ENCODE peak calls at places on chromosomes 2 and 18, in eight cellular contexts. One of them, this sample, is unnamed.

GRCh38 chr2:14543284-14543683 is 89.2 kb upstream of the LRATD1 start:
- DNase-seq in astrocyte: peak
- DNase-seq in aorta: no peak
- DNase-seq in epithelial cell of prostate: no peak
- DNase-seq in pancreas: no peak
- DNase-seq in coronary artery: no peak
- DNase-seq in left ventricle myocardium inferior: no peak
- DNase-seq in effector memory CD4-positive, alpha-beta T cell: no peak
- DNase-seq in this sample: no peak

GRCh38 chr2:237268004-237268708 is 145.8 kb downstream of the COL6A3 start:
- DNase-seq in astrocyte: no peak
- DNase-seq in aorta: no peak
- DNase-seq in epithelial cell of prostate: no peak
- DNase-seq in pancreas: no peak
- DNase-seq in coronary artery: no peak
- DNase-seq in left ventricle myocardium inferior: no peak
- DNase-seq in effector memory CD4-positive, alpha-beta T cell: no peak
- DNase-seq in this sample: no peak

GRCh38 chr2:196131949-196132925 is 39.1 kb downstream of the STK17B start:
- DNase-seq in astrocyte: peak
- DNase-seq in aorta: no peak
- DNase-seq in epithelial cell of prostate: no peak
- DNase-seq in pancreas: no peak
- DNase-seq in coronary artery: no peak
- DNase-seq in left ventricle myocardium inferior: no peak
- DNase-seq in effector memory CD4-positive, alpha-beta T cell: peak
- DNase-seq in this sample: no peak

GRCh38 chr2:235692671-235693171 is 198.9 kb downstream of the AGAP1 start:
- DNase-seq in astrocyte: no peak
- DNase-seq in aorta: no peak
- DNase-seq in epithelial cell of prostate: no peak
- DNase-seq in pancreas: peak
- DNase-seq in coronary artery: no peak
- DNase-seq in left ventricle myocardium inferior: no peak
- DNase-seq in effector memory CD4-positive, alpha-beta T cell: no peak
- DNase-seq in this sample: peak

GRCh38 chr18:63213331-63213900 is 106.2 kb downstream of the BCL2 start:
- DNase-seq in astrocyte: no peak
- DNase-seq in aorta: no peak
- DNase-seq in epithelial cell of prostate: no peak
- DNase-seq in pancreas: no peak
- DNase-seq in coronary artery: no peak
- DNase-seq in left ventricle myocardium inferior: no peak
- DNase-seq in effector memory CD4-positive, alpha-beta T cell: no peak
- DNase-seq in this sample: no peak

GRCh38 chr2:113842919-113843736 is 46.8 kb upstream of the ACTR3 start:
- DNase-seq in astrocyte: peak
- DNase-seq in aorta: no peak
- DNase-seq in epithelial cell of prostate: peak
- DNase-seq in pancreas: no peak
- DNase-seq in coronary artery: no peak
- DNase-seq in left ventricle myocardium inferior: no peak
- DNase-seq in effector memory CD4-positive, alpha-beta T cell: no peak
- DNase-seq in this sample: no peak

GRCh38 chr2:164705412-164706167 is 84.3 kb upstream of the GRB14 start:
- DNase-seq in astrocyte: no peak
- DNase-seq in aorta: no peak
- DNase-seq in epithelial cell of prostate: no peak
- DNase-seq in pancreas: no peak
- DNase-seq in coronary artery: no peak
- DNase-seq in left ventricle myocardium inferior: no peak
- DNase-seq in effector memory CD4-positive, alpha-beta T cell: no peak
- DNase-seq in this sample: no peak

GRCh38 chr2:40400336-40400953 is 51.4 kb downstream of the SLC8A1 start:
- DNase-seq in astrocyte: no peak
- DNase-seq in aorta: no peak
- DNase-seq in epithelial cell of prostate: no peak
- DNase-seq in pancreas: no peak
- DNase-seq in coronary artery: no peak
- DNase-seq in left ventricle myocardium inferior: no peak
- DNase-seq in effector memory CD4-positive, alpha-beta T cell: no peak
- DNase-seq in this sample: no peak

GRCh38 chr2:221767106-221767878 is 195.2 kb upstream of the EPHA4 start:
- DNase-seq in astrocyte: no peak
- DNase-seq in aorta: no peak
- DNase-seq in epithelial cell of prostate: no peak
- DNase-seq in pancreas: no peak
- DNase-seq in coronary artery: no peak
- DNase-seq in left ventricle myocardium inferior: no peak
- DNase-seq in effector memory CD4-positive, alpha-beta T cell: no peak
- DNase-seq in this sample: no peak

GRCh38 chr2:118847447-118848172 is at the start of gene EN1:
- DNase-seq in astrocyte: peak
- DNase-seq in aorta: no peak
- DNase-seq in epithelial cell of prostate: no peak
- DNase-seq in pancreas: peak
- DNase-seq in coronary artery: no peak
- DNase-seq in left ventricle myocardium inferior: no peak
- DNase-seq in effector memory CD4-positive, alpha-beta T cell: no peak
- DNase-seq in this sample: no peak

GRCh38 chr2:137947714-137948336 is 16.4 kb upstream of the HNMT start:
- DNase-seq in astrocyte: peak
- DNase-seq in aorta: peak
- DNase-seq in epithelial cell of prostate: no peak
- DNase-seq in pancreas: peak
- DNase-seq in coronary artery: no peak
- DNase-seq in left ventricle myocardium inferior: peak
- DNase-seq in effector memory CD4-positive, alpha-beta T cell: no peak
- DNase-seq in this sample: peak

GRCh38 chr2:212538156-212539144 is at the start of gene ERBB4:
- DNase-seq in astrocyte: no peak
- DNase-seq in aorta: peak
- DNase-seq in epithelial cell of prostate: no peak
- DNase-seq in pancreas: peak
- DNase-seq in coronary artery: peak
- DNase-seq in left ventricle myocardium inferior: peak
- DNase-seq in effector memory CD4-positive, alpha-beta T cell: no peak
- DNase-seq in this sample: peak

GRCh38 chr2:152537252-152537651 is 180.0 kb downstream of the PRPF40A start:
- DNase-seq in astrocyte: no peak
- DNase-seq in aorta: no peak
- DNase-seq in epithelial cell of prostate: no peak
- DNase-seq in pancreas: no peak
- DNase-seq in coronary artery: no peak
- DNase-seq in left ventricle myocardium inferior: no peak
- DNase-seq in effector memory CD4-positive, alpha-beta T cell: no peak
- DNase-seq in this sample: no peak

GRCh38 chr2:101587251-101587650 is 110.3 kb upstream of the MAP4K4 start:
- DNase-seq in astrocyte: no peak
- DNase-seq in aorta: no peak
- DNase-seq in epithelial cell of prostate: no peak
- DNase-seq in pancreas: no peak
- DNase-seq in coronary artery: no peak
- DNase-seq in left ventricle myocardium inferior: no peak
- DNase-seq in effector memory CD4-positive, alpha-beta T cell: no peak
- DNase-seq in this sample: no peak

GRCh38 chr2:9556121-9556869 is 665 bp upstream of the ADAM17 start:
- DNase-seq in astrocyte: no peak
- DNase-seq in aorta: no peak
- DNase-seq in epithelial cell of prostate: no peak
- DNase-seq in pancreas: no peak
- DNase-seq in coronary artery: no peak
- DNase-seq in left ventricle myocardium inferior: no peak
- DNase-seq in effector memory CD4-positive, alpha-beta T cell: no peak
- DNase-seq in this sample: no peak

GRCh38 chr2:112259509-112260294 is 4.9 kb upstream of the ZC3H8 start:
- DNase-seq in astrocyte: peak
- DNase-seq in aorta: peak
- DNase-seq in epithelial cell of prostate: no peak
- DNase-seq in pancreas: peak
- DNase-seq in coronary artery: peak
- DNase-seq in left ventricle myocardium inferior: peak
- DNase-seq in effector memory CD4-positive, alpha-beta T cell: peak
- DNase-seq in this sample: peak

GRCh38 chr2:240503375-240503774 is 54.4 kb downstream of the ANKMY1 start:
- DNase-seq in astrocyte: no peak
- DNase-seq in aorta: peak
- DNase-seq in epithelial cell of prostate: no peak
- DNase-seq in pancreas: peak
- DNase-seq in coronary artery: peak
- DNase-seq in left ventricle myocardium inferior: no peak
- DNase-seq in effector memory CD4-positive, alpha-beta T cell: no peak
- DNase-seq in this sample: no peak

GRCh38 chr2:23386422-23387220 is 1.6 kb downstream of the KLHL29 start:
- DNase-seq in astrocyte: peak
- DNase-seq in aorta: peak
- DNase-seq in epithelial cell of prostate: no peak
- DNase-seq in pancreas: peak
- DNase-seq in coronary artery: no peak
- DNase-seq in left ventricle myocardium inferior: peak
- DNase-seq in effector memory CD4-positive, alpha-beta T cell: no peak
- DNase-seq in this sample: no peak
- H3K27ac ChIP-seq in astrocyte: no peak
- H3K27ac ChIP-seq in aorta: no peak
- H3K27ac ChIP-seq in epithelial cell of prostate: no peak
- H3K27ac ChIP-seq in pancreas: no peak
- H3K27ac ChIP-seq in coronary artery: no peak
- H3K27ac ChIP-seq in left ventricle myocardium inferior: no peak
- H3K27ac ChIP-seq in effector memory CD4-positive, alpha-beta T cell: no peak
- H3K27ac ChIP-seq in this sample: no peak

GRCh38 chr2:35503311-35503710 is 852.3 kb upstream of the CRIM1 start:
- DNase-seq in astrocyte: no peak
- DNase-seq in aorta: no peak
- DNase-seq in epithelial cell of prostate: no peak
- DNase-seq in pancreas: no peak
- DNase-seq in coronary artery: no peak
- DNase-seq in left ventricle myocardium inferior: no peak
- DNase-seq in effector memory CD4-positive, alpha-beta T cell: no peak
- DNase-seq in this sample: no peak
- H3K27ac ChIP-seq in astrocyte: no peak
- H3K27ac ChIP-seq in aorta: no peak
- H3K27ac ChIP-seq in epithelial cell of prostate: no peak
- H3K27ac ChIP-seq in pancreas: no peak
- H3K27ac ChIP-seq in coronary artery: no peak
- H3K27ac ChIP-seq in left ventricle myocardium inferior: no peak
- H3K27ac ChIP-seq in effector memory CD4-positive, alpha-beta T cell: no peak
- H3K27ac ChIP-seq in this sample: no peak

GRCh38 chr2:175690113-175690716 is 311.9 kb downstream of the LNPK start:
- DNase-seq in astrocyte: peak
- DNase-seq in aorta: no peak
- DNase-seq in epithelial cell of prostate: no peak
- DNase-seq in pancreas: no peak
- DNase-seq in coronary artery: no peak
- DNase-seq in left ventricle myocardium inferior: no peak
- DNase-seq in effector memory CD4-positive, alpha-beta T cell: no peak
- DNase-seq in this sample: no peak
- H3K27ac ChIP-seq in astrocyte: no peak
- H3K27ac ChIP-seq in aorta: no peak
- H3K27ac ChIP-seq in epithelial cell of prostate: no peak
- H3K27ac ChIP-seq in pancreas: no peak
- H3K27ac ChIP-seq in coronary artery: no peak
- H3K27ac ChIP-seq in left ventricle myocardium inferior: no peak
- H3K27ac ChIP-seq in effector memory CD4-positive, alpha-beta T cell: no peak
- H3K27ac ChIP-seq in this sample: no peak

GRCh38 chr18:74065366-74065765 is 82.3 kb downstream of the FBXO15 start:
- DNase-seq in astrocyte: no peak
- DNase-seq in aorta: no peak
- DNase-seq in epithelial cell of prostate: no peak
- DNase-seq in pancreas: no peak
- DNase-seq in coronary artery: no peak
- DNase-seq in left ventricle myocardium inferior: no peak
- DNase-seq in effector memory CD4-positive, alpha-beta T cell: no peak
- DNase-seq in this sample: no peak
- H3K27ac ChIP-seq in astrocyte: no peak
- H3K27ac ChIP-seq in aorta: no peak
- H3K27ac ChIP-seq in epithelial cell of prostate: no peak
- H3K27ac ChIP-seq in pancreas: no peak
- H3K27ac ChIP-seq in coronary artery: no peak
- H3K27ac ChIP-seq in left ventricle myocardium inferior: no peak
- H3K27ac ChIP-seq in effector memory CD4-positive, alpha-beta T cell: no peak
- H3K27ac ChIP-seq in this sample: no peak

DNA sequence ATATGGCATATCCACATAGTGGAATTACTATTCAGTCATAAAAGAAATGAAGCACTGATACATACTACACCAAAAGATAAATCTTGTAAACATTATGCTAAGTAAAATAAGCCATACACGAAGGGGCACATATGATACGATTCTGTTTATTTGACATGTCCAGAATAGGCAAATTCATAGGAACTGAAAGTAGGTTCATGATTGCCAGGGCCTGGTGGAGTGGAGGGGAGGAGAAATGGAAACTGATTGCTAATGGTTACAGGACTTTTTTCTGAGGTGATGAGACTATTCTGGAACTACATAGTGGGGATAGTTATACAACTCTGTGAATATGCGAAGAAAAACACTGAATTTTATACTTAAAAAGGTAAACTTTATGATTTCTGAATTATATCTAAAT is 92.3 kb downstream of the ADAM23 start:
- DNase-seq in astrocyte: no peak
- DNase-seq in aorta: no peak
- DNase-seq in epithelial cell of prostate: no peak
- DNase-seq in pancreas: no peak
- DNase-seq in coronary artery: no peak
- DNase-seq in left ventricle myocardium inferior: no peak
- DNase-seq in effector memory CD4-positive, alpha-beta T cell: no peak
- DNase-seq in this sample: no peak
- H3K27ac ChIP-seq in astrocyte: no peak
- H3K27ac ChIP-seq in aorta: no peak
- H3K27ac ChIP-seq in epithelial cell of prostate: no peak
- H3K27ac ChIP-seq in pancreas: no peak
- H3K27ac ChIP-seq in coronary artery: no peak
- H3K27ac ChIP-seq in left ventricle myocardium inferior: no peak
- H3K27ac ChIP-seq in effector memory CD4-positive, alpha-beta T cell: no peak
- H3K27ac ChIP-seq in this sample: no peak

GRCh38 chr2:207143474-207144190 is 22.1 kb downstream of the KLF7 start:
- DNase-seq in astrocyte: peak
- DNase-seq in aorta: peak
- DNase-seq in epithelial cell of prostate: no peak
- DNase-seq in pancreas: no peak
- DNase-seq in coronary artery: peak
- DNase-seq in left ventricle myocardium inferior: peak
- DNase-seq in effector memory CD4-positive, alpha-beta T cell: peak
- DNase-seq in this sample: peak
- H3K27ac ChIP-seq in astrocyte: peak
- H3K27ac ChIP-seq in aorta: peak
- H3K27ac ChIP-seq in epithelial cell of prostate: peak
- H3K27ac ChIP-seq in pancreas: peak
- H3K27ac ChIP-seq in coronary artery: peak
- H3K27ac ChIP-seq in left ventricle myocardium inferior: peak
- H3K27ac ChIP-seq in effector memory CD4-positive, alpha-beta T cell: peak
- H3K27ac ChIP-seq in this sample: peak

GRCh38 chr18:74395630-74396251 is 61.4 kb downstream of the DIPK1C start:
- DNase-seq in astrocyte: no peak
- DNase-seq in aorta: no peak
- DNase-seq in epithelial cell of prostate: no peak
- DNase-seq in pancreas: no peak
- DNase-seq in coronary artery: no peak
- DNase-seq in left ventricle myocardium inferior: no peak
- DNase-seq in effector memory CD4-positive, alpha-beta T cell: no peak
- DNase-seq in this sample: no peak
- H3K27ac ChIP-seq in astrocyte: no peak
- H3K27ac ChIP-seq in aorta: no peak
- H3K27ac ChIP-seq in epithelial cell of prostate: no peak
- H3K27ac ChIP-seq in pancreas: no peak
- H3K27ac ChIP-seq in coronary artery: peak
- H3K27ac ChIP-seq in left ventricle myocardium inferior: peak
- H3K27ac ChIP-seq in effector memory CD4-positive, alpha-beta T cell: no peak
- H3K27ac ChIP-seq in this sample: peak

GRCh38 chr2:16051046-16051489 is 110.7 kb downstream of the MYCN start:
- DNase-seq in astrocyte: no peak
- DNase-seq in aorta: no peak
- DNase-seq in epithelial cell of prostate: no peak
- DNase-seq in pancreas: no peak
- DNase-seq in coronary artery: no peak
- DNase-seq in left ventricle myocardium inferior: no peak
- DNase-seq in effector memory CD4-positive, alpha-beta T cell: no peak
- DNase-seq in this sample: no peak
- H3K27ac ChIP-seq in astrocyte: no peak
- H3K27ac ChIP-seq in aorta: no peak
- H3K27ac ChIP-seq in epithelial cell of prostate: no peak
- H3K27ac ChIP-seq in pancreas: no peak
- H3K27ac ChIP-seq in coronary artery: no peak
- H3K27ac ChIP-seq in left ventricle myocardium inferior: no peak
- H3K27ac ChIP-seq in effector memory CD4-positive, alpha-beta T cell: no peak
- H3K27ac ChIP-seq in this sample: no peak

This sample was measured in heart left ventricle.